ENCODE peak calls at places on chromosome 2, in four cellular contexts. One of them, this sample, is unnamed.

GRCh38 chr2:60414731-60415130 is 138.7 kb downstream of the BCL11A start:
- DNase-seq in heart left ventricle: no peak
- DNase-seq in uterus: no peak
- DNase-seq in ovary: no peak
- DNase-seq in this sample: no peak

GRCh38 chr2:151258121-151258520 is 3.5 kb downstream of the RBM43 start:
- DNase-seq in heart left ventricle: no peak
- DNase-seq in uterus: no peak
- DNase-seq in ovary: no peak
- DNase-seq in this sample: no peak

GRCh38 chr2:111032721-111033532 is 87.8 kb upstream of the BCL2L11 start:
- DNase-seq in heart left ventricle: no peak
- DNase-seq in uterus: no peak
- DNase-seq in ovary: no peak
- DNase-seq in this sample: no peak

GRCh38 chr2:226251661-226252060 is 548.0 kb downstream of the IRS1 start:
- DNase-seq in heart left ventricle: no peak
- DNase-seq in uterus: no peak
- DNase-seq in ovary: no peak
- DNase-seq in this sample: no peak

GRCh38 chr2:127453392-127454171 is 35.4 kb downstream of the PROC start:
- DNase-seq in heart left ventricle: no peak
- DNase-seq in uterus: no peak
- DNase-seq in ovary: no peak
- DNase-seq in this sample: no peak

GRCh38 chr2:113218283-113219091 is 44.7 kb downstream of the PSD4 start:
- DNase-seq in heart left ventricle: peak; percentile 65
- DNase-seq in uterus: no peak
- DNase-seq in ovary: no peak
- DNase-seq in this sample: peak; percentile 62

GRCh38 chr2:146917430-146918037 is 927.3 kb upstream of the ACVR2A start:
- DNase-seq in heart left ventricle: no peak
- DNase-seq in uterus: no peak
- DNase-seq in ovary: no peak
- DNase-seq in this sample: no peak

GRCh38 chr2:55112229-55113016 is 62.2 kb upstream of the RTN4 start:
- DNase-seq in heart left ventricle: peak; percentile 92
- DNase-seq in uterus: peak; percentile 87
- DNase-seq in ovary: peak; percentile 91
- DNase-seq in this sample: peak; percentile 78

GRCh38 chr2:437772-438393 is 150.0 kb upstream of the ALKAL2 start:
- DNase-seq in heart left ventricle: no peak
- DNase-seq in uterus: no peak
- DNase-seq in ovary: no peak
- DNase-seq in this sample: no peak

GRCh38 chr2:221389909-221390308 is 182.2 kb downstream of the EPHA4 start:
- DNase-seq in heart left ventricle: no peak
- DNase-seq in uterus: no peak
- DNase-seq in ovary: no peak
- DNase-seq in this sample: no peak

GRCh38 chr2:221546505-221547225 is 25.4 kb downstream of the EPHA4 start:
- DNase-seq in heart left ventricle: no peak
- DNase-seq in uterus: no peak
- DNase-seq in ovary: no peak
- DNase-seq in this sample: no peak

GRCh38 chr2:54084600-54084999 is 30.8 kb upstream of the ACYP2 start:
- DNase-seq in heart left ventricle: no peak
- DNase-seq in uterus: no peak
- DNase-seq in ovary: no peak
- DNase-seq in this sample: peak; percentile 44

GRCh38 chr2:128732976-128733431 is 414.3 kb upstream of the HS6ST1 start:
- DNase-seq in heart left ventricle: no peak
- DNase-seq in uterus: no peak
- DNase-seq in ovary: no peak
- DNase-seq in this sample: no peak

GRCh38 chr2:11553661-11554429 is 20.0 kb downstream of the GREB1 start:
- DNase-seq in heart left ventricle: no peak
- DNase-seq in uterus: no peak
- DNase-seq in ovary: peak; percentile 39
- DNase-seq in this sample: peak; percentile 12

GRCh38 chr2:240481720-240482119 is 46.3 kb downstream of the GPC1 start:
- DNase-seq in heart left ventricle: no peak
- DNase-seq in uterus: no peak
- DNase-seq in ovary: no peak
- DNase-seq in this sample: no peak

GRCh38 chr2:54809814-54810213 is 86.4 kb downstream of the EML6 start:
- DNase-seq in heart left ventricle: no peak
- DNase-seq in uterus: no peak
- DNase-seq in ovary: no peak
- DNase-seq in this sample: no peak

GRCh38 chr2:240393831-240394410 is 41.5 kb upstream of the GPC1 start:
- DNase-seq in heart left ventricle: peak; percentile 12
- DNase-seq in uterus: peak; percentile 11
- DNase-seq in ovary: peak; percentile 26
- DNase-seq in this sample: peak; percentile 8

GRCh38 chr2:191319181-191319580 is 74.0 kb downstream of the MYO1B start:
- DNase-seq in heart left ventricle: no peak
- DNase-seq in uterus: no peak
- DNase-seq in ovary: no peak
- DNase-seq in this sample: no peak

GRCh38 chr2:99079226-99079625 is 62.3 kb upstream of the C2orf15 start:
- DNase-seq in heart left ventricle: no peak
- DNase-seq in uterus: no peak
- DNase-seq in ovary: no peak
- DNase-seq in this sample: no peak

GRCh38 chr2:30448308-30448707 is 1.3 kb downstream of the LCLAT1 start:
- DNase-seq in heart left ventricle: no peak
- DNase-seq in uterus: no peak
- DNase-seq in ovary: no peak
- DNase-seq in this sample: no peak

GRCh38 chr2:65349863-65350262 is 82.5 kb downstream of the SPRED2 start:
- DNase-seq in heart left ventricle: peak; percentile 82
- DNase-seq in uterus: peak; percentile 48
- DNase-seq in ovary: peak; percentile 80
- DNase-seq in this sample: peak; percentile 62

GRCh38 chr2:164205347-164205746 is 415.9 kb downstream of the GRB14 start:
- DNase-seq in heart left ventricle: no peak
- DNase-seq in uterus: no peak
- DNase-seq in ovary: no peak
- DNase-seq in this sample: no peak

GRCh38 chr2:46915281-46915810 is at the start of gene MCFD2:
- DNase-seq in heart left ventricle: peak; percentile 66
- DNase-seq in uterus: no peak
- DNase-seq in ovary: no peak
- DNase-seq in this sample: no peak

GRCh38 chr2:54401592-54401991 is 54.5 kb upstream of the SPTBN1 start:
- DNase-seq in heart left ventricle: no peak
- DNase-seq in uterus: no peak
- DNase-seq in ovary: no peak
- DNase-seq in this sample: no peak

GRCh38 chr2:128299628-128300027 is 19.0 kb downstream of the HS6ST1 start:
- DNase-seq in heart left ventricle: peak; percentile 23
- DNase-seq in uterus: no peak
- DNase-seq in ovary: peak; percentile 37
- DNase-seq in this sample: no peak

GRCh38 chr2:217979151-217979811 is 23.5 kb downstream of the TNS1 start:
- DNase-seq in heart left ventricle: no peak
- DNase-seq in uterus: peak; percentile 33
- DNase-seq in ovary: peak; percentile 59
- DNase-seq in this sample: no peak

GRCh38 chr2:183034806-183035205 is 3.5 kb downstream of the NCKAP1 start:
- DNase-seq in heart left ventricle: no peak
- DNase-seq in uterus: no peak
- DNase-seq in ovary: no peak
- DNase-seq in this sample: no peak

GRCh38 chr2:230829959-230830358 is 34.8 kb upstream of the ITM2C start:
- DNase-seq in heart left ventricle: no peak
- DNase-seq in uterus: no peak
- DNase-seq in ovary: no peak
- DNase-seq in this sample: no peak

DNA sequence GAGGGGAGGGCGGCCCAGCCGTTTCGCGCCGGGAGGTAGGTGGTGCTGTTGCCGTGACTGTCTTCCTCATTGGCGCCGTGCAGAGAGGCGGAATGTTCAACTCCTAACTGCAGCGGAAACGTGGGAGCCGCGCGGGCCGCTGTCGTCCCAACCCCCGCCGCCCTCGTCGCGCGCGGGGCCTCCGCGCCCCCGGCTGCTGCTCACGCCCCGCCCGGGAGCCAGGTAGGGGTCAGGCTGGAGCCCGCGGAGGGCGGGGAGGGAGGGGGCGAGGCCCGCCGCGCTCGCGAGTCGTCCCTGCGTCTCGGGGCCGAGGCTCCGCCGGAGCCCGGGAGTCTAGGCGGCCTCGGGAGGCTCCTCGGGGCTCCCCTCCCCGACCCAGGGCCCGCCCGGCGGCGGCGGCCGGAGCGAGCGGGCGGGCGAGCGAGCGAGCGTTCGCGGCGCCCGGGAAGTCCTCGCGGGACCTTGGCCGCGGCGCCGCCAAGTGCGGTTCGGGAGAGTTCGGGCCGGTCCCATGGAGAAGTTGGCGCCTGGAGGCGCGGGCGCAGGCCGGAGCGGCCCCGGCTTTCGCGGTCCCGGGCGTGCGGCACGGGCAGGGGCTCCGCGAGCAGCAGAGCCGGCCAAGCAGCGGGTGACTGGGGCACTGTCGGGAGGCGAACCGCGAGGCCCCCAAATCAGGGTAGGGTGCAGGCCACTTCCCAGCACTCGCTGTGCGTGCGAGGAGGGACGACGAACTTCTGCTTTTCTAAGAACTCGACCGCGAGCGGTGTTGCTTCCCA is at the start of gene MAP3K20:
- DNase-seq in heart left ventricle: peak; percentile 91
- DNase-seq in uterus: peak; percentile 83
- DNase-seq in ovary: peak; percentile 88
- DNase-seq in this sample: peak; percentile 84
- TF ChIP-seq POLR2A in heart left ventricle: no peak
- TF ChIP-seq POLR2A in uterus: peak; percentile 91
- TF ChIP-seq POLR2A in ovary: peak; percentile 83
- TF ChIP-seq POLR2A in this sample: no peak

GRCh38 chr2:75319951-75320350 is 120.6 kb upstream of the TACR1 start:
- DNase-seq in heart left ventricle: no peak
- DNase-seq in uterus: no peak
- DNase-seq in ovary: no peak
- DNase-seq in this sample: no peak
- TF ChIP-seq CTCF in heart left ventricle: no peak
- TF ChIP-seq CTCF in uterus: no peak
- TF ChIP-seq CTCF in ovary: no peak
- TF ChIP-seq CTCF in this sample: no peak

GRCh38 chr2:73253901-73254300 is 19.8 kb downstream of the CCT7 start:
- DNase-seq in heart left ventricle: no peak
- DNase-seq in uterus: no peak
- DNase-seq in ovary: no peak
- DNase-seq in this sample: no peak
- TF ChIP-seq POLR2A in heart left ventricle: no peak
- TF ChIP-seq POLR2A in uterus: no peak
- TF ChIP-seq POLR2A in ovary: no peak
- TF ChIP-seq POLR2A in this sample: no peak

DNA sequence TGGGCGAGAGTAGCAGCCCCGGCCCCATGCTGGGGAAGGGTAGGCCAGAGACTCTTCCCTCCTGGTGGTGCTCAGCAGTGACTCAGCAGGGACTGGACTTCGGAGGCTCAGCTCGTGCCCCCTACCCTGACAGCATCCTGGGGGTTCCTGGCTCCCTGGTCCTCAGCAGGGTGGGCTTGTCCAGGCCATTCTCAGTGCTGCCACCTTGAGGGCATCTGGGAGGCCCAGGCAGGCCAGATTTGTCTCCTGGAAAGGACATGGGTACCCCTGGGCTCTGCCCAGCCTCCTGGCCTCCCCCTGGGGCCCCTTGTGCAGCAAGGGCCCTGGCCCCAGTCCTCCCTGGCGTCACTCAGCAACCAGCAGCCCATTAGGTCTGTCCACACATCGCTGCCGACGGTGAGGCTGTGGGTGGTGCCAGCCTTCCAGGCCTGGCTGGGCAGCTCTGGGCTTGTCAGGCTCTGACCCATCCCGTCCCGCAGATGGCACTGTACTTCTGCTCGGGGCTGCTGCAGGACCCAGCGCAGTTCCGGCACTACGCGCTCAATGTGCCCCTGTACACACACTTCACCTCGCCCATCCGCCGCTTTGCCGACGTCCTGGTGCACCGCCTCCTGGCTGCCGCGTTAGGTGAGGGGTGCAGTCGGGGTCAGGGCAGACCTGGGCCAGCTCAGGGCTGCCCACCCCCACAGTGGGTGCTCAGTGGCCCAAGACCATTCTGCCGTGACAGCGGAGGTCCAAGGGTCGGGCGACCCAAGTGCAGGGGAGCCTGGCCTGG is 45.0 kb upstream of the ALPP start:
- DNase-seq in heart left ventricle: peak; percentile 18
- DNase-seq in uterus: no peak
- DNase-seq in ovary: peak; percentile 27
- DNase-seq in this sample: no peak
- TF ChIP-seq CTCF in heart left ventricle: no peak
- TF ChIP-seq CTCF in uterus: no peak
- TF ChIP-seq CTCF in ovary: no peak
- TF ChIP-seq CTCF in this sample: peak; percentile 11

GRCh38 chr2:238169021-238169707 is 10.4 kb downstream of the ERFE start:
- DNase-seq in heart left ventricle: no peak
- DNase-seq in uterus: peak; percentile 45
- DNase-seq in ovary: no peak
- DNase-seq in this sample: no peak
- TF ChIP-seq POLR2A in heart left ventricle: no peak
- TF ChIP-seq POLR2A in uterus: no peak
- TF ChIP-seq POLR2A in ovary: no peak
- TF ChIP-seq POLR2A in this sample: no peak

DNA sequence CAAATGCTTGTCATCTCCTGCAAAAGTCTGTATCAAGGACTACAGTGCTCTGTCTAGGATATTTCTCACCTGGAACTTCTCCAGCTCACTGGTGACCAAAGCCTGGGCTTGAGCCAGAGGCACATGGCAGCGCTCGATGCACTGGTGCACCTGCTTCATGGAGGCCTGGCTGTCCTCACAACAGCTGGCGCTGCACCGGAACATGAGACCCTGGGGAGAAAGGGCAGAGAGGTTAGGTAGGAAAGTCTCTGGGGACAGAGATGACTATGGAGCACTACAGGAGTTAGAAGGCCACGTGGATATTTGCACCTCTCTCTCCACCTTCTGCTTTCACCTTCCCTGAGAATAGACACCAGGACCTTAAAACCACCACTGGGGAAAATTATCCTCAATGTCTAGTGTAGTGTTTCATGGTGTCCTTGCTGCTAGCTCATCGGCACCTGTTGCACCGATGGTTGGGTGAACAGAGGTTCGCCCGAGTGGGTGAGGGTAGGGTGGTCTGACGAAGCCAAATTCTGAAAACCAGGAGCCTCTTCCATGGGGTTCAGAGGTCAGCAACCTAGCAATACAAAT is 1.0 kb downstream of the FAM136A start:
- DNase-seq in heart left ventricle: no peak
- DNase-seq in uterus: no peak
- DNase-seq in ovary: no peak
- DNase-seq in this sample: no peak
- TF ChIP-seq CTCF in heart left ventricle: no peak
- TF ChIP-seq CTCF in uterus: no peak
- TF ChIP-seq CTCF in ovary: no peak
- TF ChIP-seq CTCF in this sample: peak; percentile 27

This sample was measured in testis.